ENCODE peak calls at places on chromosomes 3 and 15, in six cellular contexts. Y is left ventricle myocardium inferior, G is neuronal stem cell, E is trophoblast cell, K is heart left ventricle, C is left lung. X is an unnamed sample. For H3K36me3, the result is how much of the 10 kb centered on the place peaks cover.

GRCh38 chr15:90955911-90956310 is 1.2 kb downstream of the RCCD1 start:
- DNase-seq in K (no peak), E (no peak), G (no peak), C (no peak), Y (no peak), X (no peak)

GRCh38 chr3:13282986-13283876 is 136.9 kb downstream of the NUP210 start:
- DNase-seq in K (peak), E (peak), C (peak), G (no peak), Y (no peak), X (no peak)

GRCh38 chr3:87810427-87810826 is 248.4 kb downstream of the CGGBP1 start:
- DNase-seq in E (no peak), K (no peak), Y (no peak), C (no peak), G (no peak), X (no peak)

GRCh38 chr3:185693985-185694675 is 108.0 kb downstream of the SENP2 start:
- DNase-seq in C (no peak), K (no peak), Y (no peak), G (no peak), E (no peak), X (no peak)

GRCh38 chr3:127975153-127975552 is 60.1 kb downstream of the KBTBD12 start:
- DNase-seq in K (no peak), E (no peak), Y (no peak), C (no peak), G (no peak), X (no peak)

GRCh38 chr15:69991493-69991892 is 106.2 kb downstream of the TLE3 start:
- DNase-seq in E (no peak), C (no peak), G (no peak), Y (no peak), K (no peak), X (no peak)

GRCh38 chr3:30751610-30752299 is 142.7 kb downstream of the GADL1 start:
- DNase-seq in K (peak), C (no peak), Y (peak), E (no peak), G (no peak), X (peak)

GRCh38 chr3:38454884-38455638 is 1.4 kb downstream of the ACVR2B start:
- DNase-seq in K (peak), Y (peak), G (peak), E (peak), C (peak), X (peak)

GRCh38 chr15:72796515-72797337 is 13.2 kb upstream of the ADPGK start:
- DNase-seq in C (peak), K (peak), Y (peak), E (peak), G (peak), X (no peak)

GRCh38 chr3:79286882-79287281 is 480.9 kb downstream of the ROBO1 start:
- DNase-seq in E (no peak), G (no peak), K (no peak), C (no peak), Y (no peak), X (no peak)

GRCh38 chr3:57556459-57557087 is 499 bp downstream of the PDE12 start:
- DNase-seq in G (no peak), Y (peak), E (peak), C (peak), K (peak), X (peak)

GRCh38 chr3:71478568-71478967 is 105.0 kb downstream of the FOXP1 start:
- DNase-seq in C (no peak), E (no peak), G (no peak), Y (no peak), K (no peak), X (no peak)

GRCh38 chr3:150168694-150169093 is 198.0 kb upstream of the PFN2 start:
- DNase-seq in E (no peak), C (no peak), G (no peak), K (peak), Y (peak), X (no peak)

GRCh38 chr3:154228561-154229216 is 95.6 kb downstream of the DHX36 start:
- DNase-seq in G (no peak), C (no peak), Y (no peak), K (no peak), E (peak), X (no peak)

GRCh38 chr3:26721047-26721446 is 98.5 kb downstream of the LRRC3B start:
- DNase-seq in K (no peak), C (no peak), Y (no peak), E (no peak), G (no peak), X (no peak)

GRCh38 chr15:57861039-57861638 is 154.6 kb downstream of the POLR2M start:
- DNase-seq in G (peak), K (no peak), E (peak), C (no peak), Y (no peak), X (peak)

GRCh38 chr15:67120839-67121540 is 55.6 kb downstream of the SMAD3 start:
- DNase-seq in Y (peak), G (no peak), K (peak), C (peak), E (peak), X (no peak)
- H3K27ac ChIP-seq in Y (peak), G (no peak), K (peak), C (peak), E (peak), X (no peak)

GRCh38 chr15:89814112-89814742 is 425 bp downstream of the ANPEP start:
- DNase-seq in Y (peak), E (no peak), G (no peak), C (no peak), K (no peak), X (no peak)
- H3K4me3 ChIP-seq in Y (peak), E (no peak), G (no peak), C (peak), K (peak), X (no peak)

GRCh38 chr15:84844964-84845363 is 27.8 kb downstream of the ALPK3 start:
- DNase-seq in G (no peak), Y (no peak), E (no peak), C (no peak), K (no peak), X (no peak)
- H3K36me3 ChIP-seq in G (under half), Y (under half), E (under half), C (under half), K (under half), X (under half)

DNA sequence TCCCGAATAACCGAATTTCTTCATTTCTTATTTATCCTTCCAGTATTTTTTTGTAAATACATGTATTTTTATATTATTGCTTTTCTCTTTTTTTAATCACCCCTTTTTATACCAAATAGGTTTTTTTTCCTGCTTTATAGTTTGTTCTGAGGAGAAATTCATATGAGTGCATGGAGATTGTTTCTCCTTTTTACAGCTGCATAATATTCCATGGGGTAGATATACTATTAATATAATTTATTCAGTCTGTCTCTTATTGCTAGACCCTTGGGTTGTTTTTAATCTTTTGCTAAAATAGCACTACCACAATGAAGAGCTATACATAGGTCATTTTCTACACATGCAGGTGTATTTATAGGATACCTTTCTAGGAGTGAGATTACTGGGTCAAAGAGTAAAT is 3.5 kb upstream of the TMEM87A start:
- DNase-seq in C (no peak), E (no peak), K (no peak), Y (no peak), G (no peak), X (no peak)
- H3K27ac ChIP-seq in C (no peak), E (no peak), K (no peak), Y (peak), G (no peak), X (no peak)

GRCh38 chr3:129543999-129544398 is 1.0 kb downstream of the H1-8 start:
- DNase-seq in C (no peak), E (no peak), K (no peak), G (no peak), Y (no peak), X (no peak)
- H3K4me3 ChIP-seq in C (no peak), E (no peak), K (no peak), G (no peak), Y (no peak), X (no peak)